ENCODE peak calls at places on chromosome 11, in ten cellular contexts. M is HFF-Myc; U is mucosa of descending colon; I is fibroblast of lung; Q is CD8-positive, alpha-beta T cell; D is lower leg skin; R is kidney epithelial cell; H is tibial nerve; N is HepG2; P is fibroblast of mammary gland. B is an unnamed sample.

GRCh38 chr11:64619811-64620285 is 28.8 kb downstream of the SLC22A12 start:
- DNase-seq in M (peak; percentile 6), U (no peak), I (peak; percentile 43), Q (no peak), D (no peak), R (no peak), H (no peak), N (peak; percentile 41), P (peak; percentile 73), B (peak; percentile 82)

GRCh38 chr11:73838443-73839122 is 38.1 kb downstream of the COA4 start:
- DNase-seq in M (no peak), U (no peak), I (peak; percentile 77), Q (no peak), D (no peak), R (peak; percentile 23), H (no peak), N (no peak), P (no peak), B (peak; percentile 81)

GRCh38 chr11:107924306-107924705 is 3.9 kb upstream of the RAB39A start:
- DNase-seq in M (no peak), U (no peak), I (no peak), Q (no peak), D (no peak), R (no peak), H (no peak), N (no peak), P (no peak), B (no peak)

GRCh38 chr11:35927730-35928129 is 16.1 kb upstream of the LDLRAD3 start:
- DNase-seq in M (no peak), U (peak; percentile 26), I (peak; percentile 63), Q (no peak), D (peak; percentile 94), R (peak; percentile 37), H (peak; percentile 36), N (peak; percentile 41), P (peak; percentile 93), B (peak; percentile 91)

GRCh38 chr11:119897576-119897975 is 168.6 kb upstream of the NECTIN1 start:
- DNase-seq in M (no peak), U (no peak), I (no peak), Q (no peak), D (no peak), R (no peak), H (no peak), N (no peak), P (no peak), B (no peak)

GRCh38 chr11:128517457-128518230 is 69.7 kb downstream of the ETS1 start:
- DNase-seq in M (no peak), U (no peak), I (peak; percentile 72), Q (no peak), D (no peak), R (no peak), H (no peak), N (no peak), P (peak; percentile 55), B (peak; percentile 79)

GRCh38 chr11:44886765-44887164 is 63.9 kb downstream of the TP53I11 start:
- DNase-seq in M (no peak), U (no peak), I (peak; percentile 84), Q (no peak), D (no peak), R (no peak), H (no peak), N (no peak), P (peak; percentile 64), B (peak; percentile 54)

GRCh38 chr11:34730544-34731295 is 109.8 kb downstream of the EHF start:
- DNase-seq in M (no peak), U (no peak), I (no peak), Q (no peak), D (no peak), R (no peak), H (no peak), N (no peak), P (no peak), B (no peak)

GRCh38 chr11:101600948-101601347 is 17.1 kb upstream of the TRPC6 start:
- DNase-seq in M (no peak), U (no peak), I (no peak), Q (no peak), D (no peak), R (no peak), H (no peak), N (no peak), P (no peak), B (no peak)

GRCh38 chr11:119560291-119560690 is 137.3 kb upstream of the THY1 start:
- DNase-seq in M (no peak), U (no peak), I (no peak), Q (no peak), D (no peak), R (no peak), H (no peak), N (no peak), P (no peak), B (no peak)

GRCh38 chr11:110429614-110430266 is at the start of gene FDX1:
- DNase-seq in M (no peak), U (peak; percentile 87), I (peak; percentile 83), Q (peak; percentile 68), D (peak; percentile 96), R (peak; percentile 39), H (peak; percentile 56), N (peak; percentile 71), P (peak; percentile 67), B (peak; percentile 82)

GRCh38 chr11:48034926-48035876 is 54.8 kb downstream of the PTPRJ start:
- DNase-seq in M (no peak), U (no peak), I (peak; percentile 59), Q (no peak), D (peak; percentile 89), R (no peak), H (peak; percentile 72), N (no peak), P (peak; percentile 57), B (no peak)

GRCh38 chr11:113773092-113773415 is 438 bp downstream of the ZW10 start:
- DNase-seq in M (no peak), U (no peak), I (peak; percentile 49), Q (no peak), D (peak; percentile 87), R (no peak), H (no peak), N (peak; percentile 6), P (peak; percentile 25), B (peak; percentile 19)

DNA sequence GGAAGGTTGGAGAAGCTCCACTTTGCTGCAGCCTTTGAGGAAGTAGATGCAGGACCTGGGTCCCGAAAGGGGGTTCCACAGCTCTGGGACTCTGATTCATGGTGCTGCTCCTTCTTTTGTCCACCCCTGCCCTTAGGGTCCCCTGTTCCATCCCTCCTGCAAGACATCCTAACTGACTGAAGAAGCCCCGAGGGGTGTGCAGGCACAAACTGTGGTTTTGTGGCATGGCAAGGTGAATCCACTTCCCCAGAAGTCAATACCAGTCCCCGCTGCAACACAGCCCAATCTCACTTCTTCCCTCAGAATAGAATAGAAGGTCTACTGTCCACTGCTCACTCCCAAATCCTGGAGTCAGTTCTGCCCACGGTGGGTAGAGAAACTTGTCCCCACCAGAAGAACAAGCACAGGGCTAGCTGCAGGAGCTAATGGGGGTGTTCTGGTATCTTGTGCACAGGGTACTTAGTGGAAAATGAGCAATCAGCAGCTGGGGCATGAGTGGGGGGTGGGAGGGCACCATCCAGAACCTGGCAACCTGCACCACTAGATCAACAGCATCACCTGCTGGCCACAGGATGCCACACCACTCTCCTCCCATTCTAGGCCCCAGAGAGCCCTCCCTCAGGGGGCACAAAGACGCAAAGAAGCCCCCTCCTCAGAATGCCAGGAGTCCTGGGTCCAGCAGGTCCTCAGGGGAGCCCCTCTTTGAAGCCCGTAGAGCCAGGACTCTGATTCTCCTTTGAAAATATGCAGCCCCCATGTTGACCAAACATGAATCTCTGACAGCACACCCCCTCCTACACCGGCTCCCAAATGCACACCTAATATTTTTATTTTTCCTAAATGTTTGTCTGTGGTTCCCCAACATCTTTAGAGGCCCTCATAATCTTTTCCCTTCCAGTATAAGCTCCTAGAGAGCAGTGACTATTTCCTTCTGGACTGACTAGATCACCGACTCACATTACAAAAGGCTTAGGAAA is 14.1 kb downstream of the SPATA19 start:
- DNase-seq in M (no peak), U (no peak), I (no peak), Q (no peak), D (peak; percentile 64), R (no peak), H (no peak), N (no peak), P (no peak), B (no peak)
- TF ChIP-seq CTCF in M (no peak), U (no peak), I (no peak), Q (no peak), D (no peak), R (peak; percentile 8), H (peak; percentile 4), N (peak; percentile 28), P (peak; percentile 2), B (peak; percentile 12)

GRCh38 chr11:121341609-121342008 is 49.0 kb downstream of the SC5D start:
- DNase-seq in M (no peak), U (no peak), I (no peak), Q (no peak), D (no peak), R (no peak), H (no peak), N (no peak), P (no peak), B (no peak)
- H3K4me3 ChIP-seq in M (no peak overlapping the region), U (no peak overlapping the region), I (no peak overlapping the region), Q (no peak overlapping the region), D (no peak overlapping the region), R (no peak overlapping the region), H (no peak overlapping the region), N (no peak overlapping the region), P (no peak overlapping the region), B (no peak overlapping the region)

GRCh38 chr11:57499413-57499982 is 16.0 kb downstream of the SLC43A1 start:
- DNase-seq in M (peak; percentile 51), U (peak; percentile 98), I (peak; percentile 85), Q (no peak), D (peak; percentile 99), R (peak; percentile 39), H (peak; percentile 97), N (peak; percentile 84), P (peak; percentile 86), B (peak; percentile 97)
- TF ChIP-seq CTCF in M (no peak), U (no peak), I (no peak), Q (no peak), D (no peak), R (no peak), H (no peak), N (no peak), P (no peak), B (no peak)

GRCh38 chr11:12848413-12848812 is 160.7 kb upstream of the RASSF10 start:
- DNase-seq in M (no peak), U (no peak), I (no peak), Q (no peak), D (no peak), R (no peak), H (no peak), N (no peak), P (no peak), B (no peak)

GRCh38 chr11:12846766-12847615 is 162.1 kb upstream of the RASSF10 start:
- DNase-seq in M (no peak), U (no peak), I (no peak), Q (no peak), D (no peak), R (no peak), H (no peak), N (no peak), P (no peak), B (no peak)

GRCh38 chr11:12842933-12843636 is 166.0 kb upstream of the RASSF10 start:
- DNase-seq in M (no peak), U (no peak), I (peak; percentile 91), Q (no peak), D (no peak), R (no peak), H (no peak), N (no peak), P (peak; percentile 48), B (no peak)

GRCh38 chr11:12841946-12842630 is 167.0 kb upstream of the RASSF10 start:
- DNase-seq in M (peak; percentile 70), U (no peak), I (peak; percentile 92), Q (no peak), D (no peak), R (no peak), H (no peak), N (no peak), P (peak; percentile 72), B (peak; percentile 85)

GRCh38 chr11:12845739-12846358 is 163.3 kb upstream of the RASSF10 start:
- DNase-seq in M (peak; percentile 87), U (peak; percentile 67), I (peak; percentile 56), Q (no peak), D (no peak), R (no peak), H (no peak), N (peak; percentile 98), P (peak; percentile 43), B (peak; percentile 60)
- H3K4me3 ChIP-seq in M (no peak overlapping the region), U (no peak overlapping the region), I (no peak overlapping the region), Q (no peak overlapping the region), D (no peak overlapping the region), R (no peak overlapping the region), H (no peak overlapping the region), N (peak overlapping the region; percentile 66), P (no peak overlapping the region), B (no peak overlapping the region)

B was measured in choroid plexus epithelial cell.